ENCODE peak calls at places on chromosomes 6 and 20, in five cellular contexts. One of them, this sample, is unnamed.
A peak's percentile ranks its signal among the peaks of the same experiment; 100 is the strongest.

GRCh38 chr6:118709859-118710350 is 58.5 kb upstream of the CEP85L start:
- DNase-seq in K562: peak; percentile 92
- DNase-seq in H1: no peak
- DNase-seq in HepG2: no peak
- DNase-seq in GM12878: peak; percentile 85
- DNase-seq in this sample: peak; percentile 15

GRCh38 chr20:10502098-10502526 is 67.0 kb downstream of the SLX4IP start:
- DNase-seq in K562: no peak
- DNase-seq in GM12878: no peak
- DNase-seq in H1: no peak
- DNase-seq in HepG2: no peak
- DNase-seq in this sample: no peak

GRCh38 chr6:30810813-30811329 is 66.5 kb upstream of the IER3 start:
- DNase-seq in GM12878: peak; percentile 92
- DNase-seq in K562: no peak
- DNase-seq in HepG2: no peak
- DNase-seq in H1: no peak
- DNase-seq in this sample: peak; percentile 52

GRCh38 chr20:63908008-63908682 is 13.2 kb downstream of the DNAJC5 start:
- DNase-seq in HepG2: peak; percentile 44
- DNase-seq in K562: no peak
- DNase-seq in H1: no peak
- DNase-seq in GM12878: no peak
- DNase-seq in this sample: no peak

GRCh38 chr20:49705358-49705757 is 8.3 kb downstream of the B4GALT5 start:
- DNase-seq in GM12878: peak; percentile 74
- DNase-seq in HepG2: no peak
- DNase-seq in K562: no peak
- DNase-seq in H1: no peak
- DNase-seq in this sample: no peak

GRCh38 chr6:95357380-95358025 is 219.8 kb upstream of the MANEA start:
- DNase-seq in GM12878: no peak
- DNase-seq in K562: no peak
- DNase-seq in HepG2: no peak
- DNase-seq in H1: no peak
- DNase-seq in this sample: no peak

GRCh38 chr20:2118783-2119182 is 17.2 kb downstream of the STK35 start:
- DNase-seq in K562: peak; percentile 61
- DNase-seq in H1: no peak
- DNase-seq in GM12878: peak; percentile 20
- DNase-seq in HepG2: no peak
- DNase-seq in this sample: no peak

GRCh38 chr6:56329296-56330050 is 82.1 kb upstream of the COL21A1 start:
- DNase-seq in GM12878: no peak
- DNase-seq in H1: no peak
- DNase-seq in K562: no peak
- DNase-seq in HepG2: no peak
- DNase-seq in this sample: no peak

GRCh38 chr20:23232219-23232581 is 118.4 kb upstream of the NXT1 start:
- DNase-seq in HepG2: no peak
- DNase-seq in H1: no peak
- DNase-seq in K562: no peak
- DNase-seq in GM12878: no peak
- DNase-seq in this sample: no peak

GRCh38 chr6:18178959-18179358 is 23.7 kb downstream of the KDM1B start:
- DNase-seq in HepG2: no peak
- DNase-seq in GM12878: no peak
- DNase-seq in H1: no peak
- DNase-seq in K562: no peak
- DNase-seq in this sample: no peak

GRCh38 chr20:1816384-1817381 is 78.5 kb upstream of the SIRPA start:
- DNase-seq in K562: no peak
- DNase-seq in GM12878: no peak
- DNase-seq in HepG2: no peak
- DNase-seq in H1: no peak
- DNase-seq in this sample: no peak

GRCh38 chr6:143248359-143248758 is 187.7 kb downstream of the AIG1 start:
- DNase-seq in H1: no peak
- DNase-seq in HepG2: no peak
- DNase-seq in K562: no peak
- DNase-seq in GM12878: no peak
- DNase-seq in this sample: no peak

GRCh38 chr20:3727333-3728035 is 5.0 kb upstream of the HSPA12B start:
- DNase-seq in H1: no peak
- DNase-seq in K562: no peak
- DNase-seq in GM12878: no peak
- DNase-seq in HepG2: no peak
- DNase-seq in this sample: no peak

GRCh38 chr20:34531608-34532265 is 15.5 kb downstream of the DYNLRB1 start:
- DNase-seq in K562: no peak
- DNase-seq in GM12878: no peak
- DNase-seq in HepG2: no peak
- DNase-seq in H1: no peak
- DNase-seq in this sample: no peak

GRCh38 chr6:41040101-41040910 is 1.3 kb upstream of the UNC5CL start:
- DNase-seq in K562: peak; percentile 43
- DNase-seq in HepG2: peak; percentile 98
- DNase-seq in GM12878: no peak
- DNase-seq in H1: no peak
- DNase-seq in this sample: no peak

GRCh38 chr6:3414704-3415453 is 42.0 kb downstream of the SLC22A23 start:
- DNase-seq in K562: peak; percentile 70
- DNase-seq in GM12878: no peak
- DNase-seq in HepG2: peak; percentile 80
- DNase-seq in H1: no peak
- DNase-seq in this sample: peak; percentile 76

GRCh38 chr20:57746832-57747404 is 37.1 kb upstream of the PMEPA1 start:
- DNase-seq in H1: no peak
- DNase-seq in K562: no peak
- DNase-seq in HepG2: no peak
- DNase-seq in GM12878: no peak
- DNase-seq in this sample: no peak

GRCh38 chr6:132487762-132488161 is 25.2 kb downstream of the STX7 start:
- DNase-seq in H1: no peak
- DNase-seq in GM12878: no peak
- DNase-seq in K562: no peak
- DNase-seq in HepG2: no peak
- DNase-seq in this sample: no peak

GRCh38 chr20:4062721-4063606 is 47.6 kb upstream of the RNF24 start:
- DNase-seq in GM12878: no peak
- DNase-seq in H1: no peak
- DNase-seq in HepG2: peak; percentile 29
- DNase-seq in K562: no peak
- DNase-seq in this sample: no peak

GRCh38 chr6:154319231-154319858 is 37.3 kb downstream of the IPCEF1 start:
- DNase-seq in HepG2: no peak
- DNase-seq in K562: no peak
- DNase-seq in H1: no peak
- DNase-seq in GM12878: no peak
- DNase-seq in this sample: no peak

GRCh38 chr20:59750209-59750840 is 146.0 kb downstream of the PHACTR3 start:
- DNase-seq in HepG2: no peak
- DNase-seq in GM12878: no peak
- DNase-seq in K562: no peak
- DNase-seq in H1: no peak
- DNase-seq in this sample: no peak

GRCh38 chr6:170292778-170293164 is 1.9 kb upstream of the DLL1 start:
- DNase-seq in GM12878: no peak
- DNase-seq in H1: no peak
- DNase-seq in HepG2: no peak
- DNase-seq in K562: peak; percentile 40
- DNase-seq in this sample: no peak

GRCh38 chr6:81241717-81242116 is 510.8 kb downstream of the TENT5A start:
- DNase-seq in H1: no peak
- DNase-seq in HepG2: peak; percentile 38
- DNase-seq in GM12878: no peak
- DNase-seq in K562: no peak
- DNase-seq in this sample: peak; percentile 68

GRCh38 chr20:14698605-14699373 is 361.4 kb upstream of the FLRT3 start:
- DNase-seq in HepG2: no peak
- DNase-seq in GM12878: no peak
- DNase-seq in H1: no peak
- DNase-seq in K562: no peak
- DNase-seq in this sample: no peak

GRCh38 chr6:138724015-138724414 is 49.6 kb upstream of the CCDC28A start:
- DNase-seq in GM12878: no peak
- DNase-seq in K562: no peak
- DNase-seq in HepG2: peak; percentile 53
- DNase-seq in H1: no peak
- DNase-seq in this sample: no peak

GRCh38 chr6:79225718-79226117 is 8.8 kb downstream of the HMGN3 start:
- DNase-seq in H1: no peak
- DNase-seq in HepG2: no peak
- DNase-seq in K562: no peak
- DNase-seq in GM12878: no peak
- DNase-seq in this sample: no peak

GRCh38 chr20:56778765-56779195 is 149.7 kb downstream of the TFAP2C start:
- DNase-seq in H1: no peak
- DNase-seq in K562: no peak
- DNase-seq in HepG2: no peak
- DNase-seq in GM12878: no peak
- DNase-seq in this sample: peak; percentile 29

GRCh38 chr6:36340671-36341454 is 4.2 kb upstream of the BNIP5 start:
- DNase-seq in GM12878: peak; percentile 34
- DNase-seq in K562: peak; percentile 89
- DNase-seq in H1: no peak
- DNase-seq in HepG2: peak; percentile 44
- DNase-seq in this sample: peak; percentile 78

GRCh38 chr6:131954775-131955107 is 3.6 kb upstream of the CCN2 start:
- DNase-seq in GM12878: no peak
- DNase-seq in K562: peak; percentile 2
- DNase-seq in H1: no peak
- DNase-seq in HepG2: peak; percentile 68
- DNase-seq in this sample: peak; percentile 44

GRCh38 chr6:35068644-35069043 is 72.5 kb downstream of the TCP11 start:
- DNase-seq in K562: no peak
- DNase-seq in H1: no peak
- DNase-seq in GM12878: no peak
- DNase-seq in HepG2: no peak
- DNase-seq in this sample: no peak

GRCh38 chr6:136612666-136613389 is 62.6 kb upstream of the MAP7 start:
- DNase-seq in H1: no peak
- DNase-seq in GM12878: no peak
- DNase-seq in HepG2: no peak
- DNase-seq in K562: no peak
- DNase-seq in this sample: peak; percentile 50

GRCh38 chr20:8913452-8913851 is 155.4 kb upstream of the PLCB4 start:
- DNase-seq in GM12878: no peak
- DNase-seq in K562: no peak
- DNase-seq in HepG2: no peak
- DNase-seq in H1: no peak
- DNase-seq in this sample: peak; percentile 19

DNA sequence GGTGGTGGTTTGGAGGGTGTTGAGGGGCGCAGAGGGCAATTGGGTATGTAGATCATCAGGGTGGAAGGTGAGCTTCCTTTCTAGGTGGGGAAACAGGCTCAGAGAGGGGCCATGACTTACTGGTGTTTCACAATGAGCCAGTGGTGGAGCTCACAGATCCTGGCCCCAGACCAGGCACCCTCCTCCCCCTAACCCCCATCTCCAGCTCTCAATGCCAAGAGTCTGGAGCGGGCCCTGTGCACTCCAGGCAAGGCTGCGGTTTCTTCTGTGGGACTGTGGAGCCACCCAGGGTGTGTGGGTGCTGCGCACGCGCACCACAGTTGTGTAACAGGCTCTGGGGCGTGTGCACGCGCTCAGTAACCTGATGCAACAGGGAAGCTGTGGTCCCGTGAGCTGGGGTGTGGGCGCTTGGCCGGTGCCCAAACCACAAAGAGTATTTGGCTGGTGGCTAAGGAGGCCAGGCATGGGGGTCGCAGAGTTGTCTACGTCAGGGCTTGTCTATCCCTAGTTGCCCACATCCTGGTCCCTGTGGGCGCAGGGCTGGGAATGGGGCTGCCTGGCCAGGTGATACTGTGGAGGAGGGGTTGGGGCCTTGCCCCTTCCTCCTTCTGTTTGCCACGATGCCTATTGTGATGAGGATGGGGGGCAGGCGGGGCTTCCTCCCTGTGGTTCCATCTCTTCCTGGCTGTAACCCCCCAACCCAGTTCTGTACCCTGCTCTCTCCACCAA is 37.5 kb upstream of the MRPS18A start:
- DNase-seq in GM12878: peak; percentile 77
- DNase-seq in HepG2: peak; percentile 86
- DNase-seq in K562: peak; percentile 97
- DNase-seq in H1: no peak
- DNase-seq in this sample: no peak
- TF ChIP-seq POLR2AphosphoS5 in GM12878: peak; percentile 53
- TF ChIP-seq POLR2AphosphoS5 in HepG2: no peak
- TF ChIP-seq POLR2AphosphoS5 in K562: peak; percentile 70
- TF ChIP-seq POLR2AphosphoS5 in H1: no peak
- TF ChIP-seq POLR2AphosphoS5 in this sample: no peak

DNA sequence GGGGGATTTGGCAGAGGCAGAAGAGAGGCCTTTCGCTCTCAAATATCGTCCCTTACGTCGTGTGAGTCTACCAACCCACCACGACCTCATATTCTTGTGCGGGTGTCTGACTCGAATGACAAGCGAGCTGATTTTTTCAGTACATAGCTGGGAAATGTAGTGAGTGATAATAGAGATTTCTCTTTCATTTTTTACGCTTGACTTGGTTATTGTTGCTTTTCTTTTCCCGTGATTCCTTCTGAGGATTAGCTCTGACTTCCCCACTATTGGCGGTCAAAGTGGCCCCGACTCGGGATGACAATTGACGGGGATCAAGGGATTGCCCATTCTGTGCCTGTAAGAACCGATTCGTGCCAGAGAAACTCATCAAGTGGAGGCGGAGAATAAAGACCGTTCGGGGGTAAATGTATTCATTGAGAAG is 44.3 kb upstream of the OSTM1 start:
- DNase-seq in K562: no peak
- DNase-seq in GM12878: no peak
- DNase-seq in H1: no peak
- DNase-seq in HepG2: no peak
- DNase-seq in this sample: no peak
- TF ChIP-seq EZH2 in K562: no peak
- TF ChIP-seq EZH2 in GM12878: no peak
- TF ChIP-seq EZH2 in H1: no peak
- TF ChIP-seq EZH2 in HepG2: no peak
- TF ChIP-seq EZH2 in this sample: peak; percentile 100

GRCh38 chr6:141401851-141402250 is 730.9 kb upstream of the GJE1 start:
- DNase-seq in GM12878: no peak
- DNase-seq in HepG2: no peak
- DNase-seq in K562: no peak
- DNase-seq in H1: no peak
- DNase-seq in this sample: no peak
- TF ChIP-seq POLR2AphosphoS5 in GM12878: no peak
- TF ChIP-seq POLR2AphosphoS5 in HepG2: no peak
- TF ChIP-seq POLR2AphosphoS5 in K562: no peak
- TF ChIP-seq POLR2AphosphoS5 in H1: no peak
- TF ChIP-seq POLR2AphosphoS5 in this sample: no peak

DNA sequence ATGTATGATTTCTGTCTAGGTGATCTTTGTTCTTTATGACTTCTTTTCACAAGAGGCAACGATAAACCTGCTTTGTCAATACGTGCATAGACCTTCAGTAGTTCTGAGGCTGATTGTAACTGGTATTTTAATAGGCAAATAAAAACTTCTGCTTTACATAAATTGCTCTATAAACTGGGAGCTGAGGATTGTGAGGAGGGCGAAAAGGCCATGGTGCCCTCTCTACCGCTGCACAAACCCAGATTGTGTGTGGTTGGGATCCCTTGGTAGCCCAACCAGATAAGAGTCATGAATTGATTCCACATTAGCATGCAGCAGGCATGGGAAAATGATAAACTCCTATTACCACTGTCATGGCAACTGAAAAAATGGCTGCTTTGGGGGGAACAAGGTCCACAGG is 157.7 kb upstream of the SALL4 start:
- DNase-seq in K562: no peak
- DNase-seq in GM12878: no peak
- DNase-seq in H1: no peak
- DNase-seq in HepG2: no peak
- DNase-seq in this sample: no peak
- TF ChIP-seq EZH2 in K562: no peak
- TF ChIP-seq EZH2 in GM12878: no peak
- TF ChIP-seq EZH2 in H1: no peak
- TF ChIP-seq EZH2 in HepG2: no peak
- TF ChIP-seq EZH2 in this sample: no peak